ENCODE peak calls at places on chromosome 1, in eight cellular contexts. G is uterus, O is cardiac fibroblast, R is bronchial epithelial cell, Z is mucosa of descending colon, L is tibial nerve, D is H9, F is BE2C. J is an unnamed sample.

GRCh38 chr1:145961109-145961424 is 3.2 kb upstream of the LIX1L start:
- DNase-seq in Z (no peak), L (no peak), F (peak), D (no peak), O (no peak), R (no peak), G (no peak), J (no peak)

GRCh38 chr1:116152950-116153691 is 41.9 kb downstream of the MAB21L3 start:
- DNase-seq in Z (no peak), L (no peak), G (no peak), R (no peak), D (no peak), F (no peak), O (no peak), J (no peak)

GRCh38 chr1:180246579-180246978 is 16.5 kb downstream of the LHX4 start:
- DNase-seq in D (no peak), L (no peak), F (no peak), Z (no peak), R (no peak), O (no peak), G (no peak), J (no peak)

GRCh38 chr1:23555949-23556640 is 3.2 kb downstream of the ID3 start:
- DNase-seq in G (no peak), R (peak), D (peak), F (peak), O (peak), Z (no peak), L (no peak), J (peak)

GRCh38 chr1:114234408-114235119 is 80.9 kb upstream of the SYT6 start:
- DNase-seq in O (no peak), L (no peak), R (no peak), D (peak), G (no peak), F (no peak), Z (no peak), J (no peak)

GRCh38 chr1:34479731-34480130 is 275.1 kb upstream of the GJB5 start:
- DNase-seq in G (no peak), O (no peak), Z (no peak), R (no peak), F (peak), L (no peak), D (peak), J (no peak)

GRCh38 chr1:19892129-19892528 is 9.9 kb downstream of the OTUD3 start:
- DNase-seq in F (no peak), L (no peak), R (peak), O (no peak), G (no peak), D (no peak), Z (no peak), J (no peak)

GRCh38 chr1:182205378-182206022 is 144.0 kb upstream of the ZNF648 start:
- DNase-seq in L (no peak), F (no peak), G (no peak), D (no peak), R (peak), Z (no peak), O (no peak), J (no peak)

GRCh38 chr1:43270421-43271095 is 775 bp downstream of the TMEM125 start:
- DNase-seq in R (peak), L (no peak), Z (peak), O (peak), F (no peak), D (peak), G (no peak), J (no peak)

GRCh38 chr1:43874716-43875115 is 58.9 kb upstream of the ARTN start:
- DNase-seq in L (no peak), Z (no peak), O (no peak), G (no peak), F (no peak), R (no peak), D (no peak), J (no peak)

GRCh38 chr1:228109962-228110488 is 926 bp upstream of the MRPL55 start:
- DNase-seq in O (peak), D (no peak), G (no peak), Z (peak), R (no peak), L (no peak), F (no peak), J (no peak)

GRCh38 chr1:117210831-117211261 is at the start of gene VTCN1:
- DNase-seq in Z (peak), R (peak), L (no peak), O (no peak), G (no peak), F (no peak), D (no peak), J (no peak)

GRCh38 chr1:37999434-38000232 is 5.7 kb downstream of the FHL3 start:
- DNase-seq in Z (peak), F (no peak), R (peak), G (peak), D (peak), L (no peak), O (peak), J (peak)

GRCh38 chr1:99535470-99536164 is 110.3 kb upstream of the PALMD start:
- DNase-seq in O (no peak), D (no peak), F (no peak), L (no peak), R (peak), Z (no peak), G (no peak), J (no peak)

GRCh38 chr1:23788695-23789094 is 2.2 kb upstream of the LYPLA2 start:
- DNase-seq in D (no peak), L (no peak), F (no peak), G (no peak), Z (no peak), R (no peak), O (no peak), J (no peak)

GRCh38 chr1:177913762-177914540 is 55.9 kb downstream of the SEC16B start:
- DNase-seq in F (no peak), R (peak), D (peak), O (peak), Z (no peak), L (no peak), G (no peak), J (peak)

GRCh38 chr1:27001570-27002360 is 8.3 kb downstream of the TRNP1 start:
- DNase-seq in F (no peak), R (no peak), D (peak), Z (no peak), L (peak), O (peak), G (no peak), J (no peak)

GRCh38 chr1:89641781-89642180 is 8.9 kb downstream of the LRRC8C start:
- DNase-seq in Z (no peak), G (no peak), F (no peak), D (no peak), R (no peak), L (no peak), O (no peak), J (no peak)

GRCh38 chr1:113226118-113226517 is 153.1 kb downstream of the LRIG2 start:
- DNase-seq in D (no peak), F (no peak), L (no peak), Z (no peak), G (no peak), R (no peak), O (peak), J (no peak)

GRCh38 chr1:55321947-55322346 is 106.8 kb upstream of the USP24 start:
- DNase-seq in R (peak), Z (no peak), G (no peak), D (no peak), F (no peak), O (no peak), L (no peak), J (no peak)

GRCh38 chr1:112502827-112503226 is 5.9 kb upstream of the WNT2B start:
- DNase-seq in G (no peak), L (no peak), D (no peak), Z (no peak), F (no peak), O (peak), R (no peak), J (no peak)

GRCh38 chr1:85311818-85312217 is 35.4 kb upstream of the BCL10 start:
- DNase-seq in R (no peak), Z (no peak), O (no peak), L (no peak), F (no peak), G (no peak), D (no peak), J (no peak)

GRCh38 chr1:103489881-103490280 is 35.6 kb upstream of the RNPC3 start:
- DNase-seq in D (no peak), Z (no peak), R (peak), O (no peak), L (no peak), F (no peak), G (no peak), J (no peak)

GRCh38 chr1:170530972-170531757 is 801 bp upstream of the GORAB start:
- DNase-seq in Z (no peak), O (peak), L (no peak), R (no peak), D (no peak), G (peak), F (no peak), J (no peak)

GRCh38 chr1:50704126-50704525 is 255.9 kb downstream of the FAF1 start:
- DNase-seq in O (peak), R (peak), D (no peak), L (no peak), Z (no peak), F (peak), G (no peak), J (peak)

GRCh38 chr1:227902641-227902990 is 45.1 kb downstream of the WNT9A start:
- DNase-seq in O (no peak), F (no peak), R (no peak), Z (peak), G (no peak), D (no peak), L (no peak), J (no peak)

GRCh38 chr1:24117722-24118409 is 5.9 kb upstream of the MYOM3 start:
- DNase-seq in O (peak), G (no peak), L (no peak), D (no peak), F (no peak), R (peak), Z (peak), J (no peak)

GRCh38 chr1:235160395-235160964 is 570 bp downstream of the RBM34 start:
- DNase-seq in G (no peak), L (no peak), R (peak), F (no peak), D (no peak), O (peak), Z (no peak), J (no peak)

GRCh38 chr1:8311068-8311718 is 6.7 kb upstream of the SLC45A1 start:
- DNase-seq in F (no peak), G (no peak), D (no peak), O (no peak), R (no peak), Z (no peak), L (no peak), J (no peak)

GRCh38 chr1:25952851-25953401 is 44.9 kb downstream of the PAFAH2 start:
- DNase-seq in G (no peak), F (peak), R (no peak), O (peak), D (no peak), L (no peak), Z (no peak), J (no peak)

DNA sequence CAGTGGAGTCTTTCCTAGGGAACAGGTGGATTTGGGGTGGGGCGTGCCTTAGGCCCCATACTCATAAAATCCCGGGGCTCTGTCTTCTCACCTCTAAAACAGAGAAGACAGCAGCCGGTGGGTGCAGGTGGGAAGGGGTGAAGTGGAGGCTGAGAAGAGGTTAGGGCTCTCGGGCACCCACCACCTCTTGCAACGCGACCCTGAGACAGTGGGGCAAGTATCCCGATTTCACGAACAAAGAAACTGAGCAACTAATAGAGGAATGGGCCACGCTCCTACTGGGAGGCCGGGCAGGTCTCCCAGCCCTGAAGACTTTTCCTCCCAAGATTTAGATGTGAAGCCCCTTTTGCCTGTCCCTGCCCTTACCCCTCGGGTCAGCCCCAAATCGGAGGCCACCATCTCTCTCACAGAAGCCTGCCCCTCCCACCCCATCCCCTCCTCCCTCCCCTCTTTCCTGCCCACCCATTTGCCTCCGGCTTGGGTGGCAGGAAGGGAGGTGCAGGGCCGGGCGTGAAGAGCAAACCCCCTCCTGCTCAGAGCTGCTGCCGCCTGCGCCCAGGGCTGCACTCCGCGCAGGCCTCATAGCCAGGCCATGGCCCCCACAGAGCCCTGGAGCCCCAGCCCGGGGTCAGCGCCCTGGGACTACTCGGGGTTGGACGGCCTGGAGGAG is at the start of gene GPR25:
- DNase-seq in G (no peak), L (no peak), F (no peak), O (no peak), Z (no peak), D (no peak), R (no peak), J (no peak)
- TF ChIP-seq CTCF in G (no peak), L (no peak), F (no peak), O (no peak), Z (no peak), D (no peak), R (no peak), J (no peak)

DNA sequence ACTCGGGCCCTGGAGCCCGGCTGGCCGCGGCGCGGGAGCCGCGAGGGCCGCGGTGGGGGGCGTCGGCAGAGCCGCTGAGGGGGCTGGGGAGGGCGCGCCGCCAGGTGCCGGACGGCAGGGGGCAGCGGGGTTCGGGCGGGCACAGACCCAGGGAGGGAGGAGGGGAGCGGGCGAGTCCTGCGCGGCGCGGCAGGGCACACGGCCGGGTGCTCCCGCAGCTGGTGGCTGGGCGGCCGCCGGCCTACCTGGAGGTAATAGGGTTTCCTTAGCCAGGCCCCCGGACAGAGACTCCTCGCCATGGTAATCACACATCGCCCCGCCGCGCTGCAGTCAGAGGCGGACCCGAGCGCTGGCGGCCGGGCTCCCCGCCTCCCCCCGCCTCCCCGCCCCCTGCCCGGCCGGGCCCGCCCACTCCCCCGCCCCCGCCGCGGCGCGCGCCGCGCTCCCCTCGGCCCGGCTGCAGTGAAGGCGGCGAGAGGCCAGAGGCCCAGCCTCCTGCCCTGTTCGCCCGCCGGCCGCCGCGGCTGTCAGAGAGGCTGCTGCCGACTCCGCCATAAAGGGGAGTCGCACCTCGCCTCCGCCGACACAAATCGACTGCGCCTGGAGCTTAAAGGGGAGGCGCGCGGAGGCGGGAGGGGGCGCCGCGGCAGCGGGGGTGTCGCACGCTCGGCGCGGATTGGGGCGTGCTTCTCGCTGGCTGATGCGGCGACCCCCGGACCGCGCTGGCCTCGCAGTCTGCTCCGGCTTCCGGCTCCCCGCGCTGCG is at the start of gene DIPK1A:
- DNase-seq in O (peak), G (peak), R (peak), D (peak), F (peak), Z (peak), L (peak), J (peak)
- TF ChIP-seq CTCF in O (no peak), G (peak), R (peak), D (peak), F (no peak), Z (no peak), L (peak), J (peak)

GRCh38 chr1:21497466-21498061 is 11.7 kb upstream of the ALPL start:
- DNase-seq in D (peak), R (no peak), L (no peak), O (no peak), G (no peak), Z (no peak), F (no peak), J (no peak)
- TF ChIP-seq CTCF in D (peak), R (no peak), L (no peak), O (no peak), G (no peak), Z (no peak), F (no peak), J (no peak)

DNA sequence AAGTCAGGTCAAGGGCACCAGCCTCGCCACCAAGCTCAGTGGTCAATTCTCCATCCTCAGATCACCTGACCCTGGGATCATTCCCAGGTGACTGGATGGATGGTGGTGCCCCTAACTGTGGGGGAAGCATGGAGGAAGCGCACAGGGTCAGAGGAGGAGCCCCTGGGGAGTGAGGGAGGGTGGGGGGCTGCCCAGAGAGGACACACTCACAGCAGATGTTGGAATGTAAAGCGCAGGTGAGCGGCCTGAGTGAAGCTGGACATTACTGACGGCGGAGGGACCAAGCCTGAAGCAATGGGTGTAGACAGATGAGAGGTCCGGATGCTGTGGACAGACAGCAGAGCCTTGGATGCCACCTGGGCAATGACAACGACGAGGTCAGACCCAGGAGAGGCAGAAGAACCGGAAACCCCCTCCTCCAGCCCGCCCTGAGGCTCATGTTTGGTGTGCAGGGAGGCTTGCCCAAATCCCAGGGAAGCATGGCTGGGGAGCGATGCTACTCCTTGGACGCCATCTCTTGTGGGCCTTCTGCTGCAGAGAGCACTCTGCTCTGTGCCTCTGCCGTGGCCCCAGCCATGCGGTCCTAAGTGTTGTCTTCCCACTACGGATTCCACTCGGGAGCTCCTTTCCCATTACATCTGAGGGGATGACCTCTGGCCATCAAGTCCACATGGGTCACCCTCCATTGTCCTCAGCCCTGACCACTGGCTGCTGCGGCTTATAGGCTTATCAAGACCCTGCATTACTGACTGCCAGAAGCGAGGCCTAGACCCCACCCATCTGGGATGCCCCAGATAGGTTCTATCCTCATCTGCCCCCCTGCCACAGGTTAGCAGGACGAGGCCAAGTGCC is 5.8 kb upstream of the CPLANE2 start:
- DNase-seq in D (no peak), R (no peak), L (no peak), G (no peak), O (no peak), Z (no peak), F (no peak), J (no peak)
- TF ChIP-seq CTCF in D (no peak), R (no peak), L (no peak), G (no peak), O (no peak), Z (no peak), F (no peak), J (no peak)

GRCh38 chr1:163169553-163169952 is 33.2 kb downstream of the RGS5 start:
- DNase-seq in R (no peak), L (no peak), Z (no peak), G (no peak), F (no peak), O (no peak), D (no peak), J (no peak)

GRCh38 chr1:163172596-163172995 is 30.1 kb downstream of the RGS5 start:
- DNase-seq in O (no peak), G (no peak), D (no peak), Z (no peak), R (no peak), F (no peak), L (no peak), J (no peak)

GRCh38 chr1:163171826-163172225 is 30.9 kb downstream of the RGS5 start:
- DNase-seq in Z (no peak), D (no peak), G (no peak), R (no peak), L (no peak), F (no peak), O (no peak), J (no peak)

GRCh38 chr1:163170331-163170730 is 32.4 kb downstream of the RGS5 start:
- DNase-seq in R (no peak), O (peak), G (no peak), L (no peak), F (no peak), Z (no peak), D (no peak), J (no peak)

DNA sequence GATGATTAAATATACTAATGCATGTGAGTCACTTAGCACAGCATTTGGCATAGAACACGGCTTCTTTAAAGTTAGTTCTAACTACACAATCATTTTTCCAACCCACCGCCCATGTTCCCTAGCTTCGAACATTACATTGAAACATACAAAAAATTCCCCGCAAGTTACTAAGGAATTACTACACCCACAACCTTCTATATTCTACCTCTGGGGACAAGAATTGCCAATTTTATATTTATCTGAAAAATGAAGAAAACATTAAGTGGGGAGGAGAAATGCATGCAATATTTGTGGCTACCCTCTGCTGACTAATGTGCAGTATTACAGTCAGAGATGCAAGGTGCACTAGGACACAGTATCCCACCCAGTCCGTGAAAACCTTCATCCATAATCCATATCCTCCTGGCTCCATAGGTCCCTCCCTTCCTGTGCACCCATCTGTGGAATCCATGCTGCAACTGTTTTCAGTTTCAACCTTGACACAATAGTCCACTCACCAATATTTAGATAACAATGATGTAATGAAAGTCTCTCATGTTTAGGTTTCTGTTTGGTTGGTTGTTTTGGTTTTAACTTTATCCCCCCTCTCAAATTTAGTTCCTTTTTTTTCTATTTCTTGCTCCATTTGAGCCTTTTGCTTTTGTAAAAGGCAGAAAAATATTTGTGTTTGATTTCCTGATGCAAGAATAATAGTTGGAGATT is 31.6 kb downstream of the RGS5 start:
- DNase-seq in G (no peak), F (no peak), R (no peak), L (no peak), O (peak), D (no peak), Z (no peak), J (no peak)
- TF ChIP-seq CTCF in G (no peak), F (peak), R (peak), L (peak), O (peak), D (peak), Z (no peak), J (peak)

GRCh38 chr1:77407738-77408375 is 126.0 kb downstream of the AK5 start:
- DNase-seq in O (no peak), Z (no peak), D (no peak), L (no peak), R (no peak), F (no peak), G (no peak), J (no peak)

GRCh38 chr1:77405186-77405585 is 123.4 kb downstream of the AK5 start:
- DNase-seq in D (no peak), Z (no peak), F (no peak), G (no peak), R (no peak), L (no peak), O (no peak), J (no peak)

GRCh38 chr1:77401384-77401783 is 119.6 kb downstream of the AK5 start:
- DNase-seq in R (no peak), D (no peak), L (no peak), G (no peak), F (no peak), O (no peak), Z (no peak), J (no peak)

GRCh38 chr1:77412069-77412793 is 130.4 kb downstream of the AK5 start:
- DNase-seq in G (no peak), O (peak), D (no peak), R (peak), L (no peak), Z (no peak), F (no peak), J (no peak)

GRCh38 chr1:77406661-77407060 is 124.8 kb downstream of the AK5 start:
- DNase-seq in F (peak), O (no peak), R (no peak), Z (no peak), G (no peak), L (no peak), D (no peak), J (no peak)
- TF ChIP-seq CTCF in F (no peak), O (no peak), R (no peak), Z (no peak), G (no peak), L (no peak), D (no peak), J (no peak)